ENCODE peak calls at places on chromosomes 3 and 15, in eight cellular contexts. R is HFF-Myc; W is type B pancreatic cell; F is endothelial cell; V is ovary; Y is GM10248; T is CD8-positive, alpha-beta T cell; Z is psoas muscle. S is an unnamed sample.

GRCh38 chr3:46440531-46441294 is 24.0 kb downstream of the LTF start:
- DNase-seq in Y (peak), Z (no peak), W (no peak), V (no peak), F (no peak), T (peak), R (no peak), S (no peak)

GRCh38 chr3:71356272-71356671 is 227.3 kb downstream of the FOXP1 start:
- DNase-seq in V (no peak), W (no peak), Z (no peak), Y (no peak), R (no peak), F (no peak), T (no peak), S (no peak)

GRCh38 chr15:27970661-27971392 is 128.3 kb downstream of the OCA2 start:
- DNase-seq in F (no peak), W (no peak), R (no peak), V (no peak), T (no peak), Z (no peak), Y (no peak), S (no peak)

GRCh38 chr3:125231895-125232294 is 19.3 kb upstream of the SLC12A8 start:
- DNase-seq in W (no peak), V (no peak), Y (no peak), R (no peak), F (no peak), Z (no peak), T (no peak), S (no peak)

GRCh38 chr15:26178821-26179220 is 315.7 kb upstream of the ATP10A start:
- DNase-seq in Z (no peak), R (no peak), V (no peak), W (no peak), F (no peak), T (no peak), Y (no peak), S (no peak)

GRCh38 chr3:110810356-110810755 is 261.3 kb upstream of the NECTIN3 start:
- DNase-seq in Y (no peak), F (no peak), W (no peak), V (no peak), R (no peak), Z (no peak), T (no peak), S (no peak)

GRCh38 chr3:60555704-60556340 is 695.4 kb downstream of the FHIT start:
- DNase-seq in T (no peak), W (no peak), Y (peak), V (no peak), Z (no peak), F (no peak), R (peak), S (no peak)

GRCh38 chr3:185807455-185808068 is 17.3 kb downstream of the IGF2BP2 start:
- DNase-seq in Z (no peak), Y (no peak), F (no peak), R (peak), T (no peak), V (no peak), W (no peak), S (no peak)

GRCh38 chr15:32774022-32774421 is 56.2 kb downstream of the GREM1 start:
- DNase-seq in Z (no peak), T (no peak), W (no peak), V (no peak), R (peak), F (no peak), Y (no peak), S (peak)

GRCh38 chr3:6799264-6799915 is 61.5 kb upstream of the GRM7 start:
- DNase-seq in F (peak), W (no peak), Z (no peak), Y (peak), T (no peak), V (no peak), R (no peak), S (no peak)

GRCh38 chr3:126108689-126109075 is 24.8 kb upstream of the SLC41A3 start:
- DNase-seq in V (peak), T (no peak), Y (no peak), F (no peak), Z (no peak), R (no peak), W (peak), S (no peak)

GRCh38 chr3:138440137-138440536 is 5.7 kb downstream of the ESYT3 start:
- DNase-seq in Z (no peak), T (no peak), W (no peak), R (no peak), F (no peak), Y (no peak), V (no peak), S (no peak)

GRCh38 chr3:102526865-102527264 is 92.0 kb downstream of the ZPLD1 start:
- DNase-seq in W (no peak), T (no peak), V (no peak), Y (no peak), R (no peak), Z (no peak), F (no peak), S (no peak)

GRCh38 chr3:184489457-184489856 is 72.1 kb upstream of the EPHB3 start:
- DNase-seq in T (no peak), R (no peak), V (no peak), W (no peak), F (no peak), Z (no peak), Y (no peak), S (no peak)

GRCh38 chr3:133742351-133743091 is 3.7 kb upstream of the TF start:
- DNase-seq in Z (no peak), V (no peak), R (no peak), Y (no peak), T (no peak), W (no peak), F (no peak), S (no peak)

GRCh38 chr3:190059242-190059590 is 61.5 kb downstream of the P3H2 start:
- DNase-seq in V (no peak), F (no peak), R (no peak), W (no peak), Y (no peak), Z (no peak), T (no peak), S (no peak)

GRCh38 chr3:177928156-177928555 is 608.1 kb upstream of the KCNMB2 start:
- DNase-seq in Y (peak), F (no peak), R (peak), W (no peak), Z (no peak), T (no peak), V (no peak), S (no peak)

GRCh38 chr3:128845119-128845518 is 34.3 kb upstream of the ACAD9 start:
- DNase-seq in W (no peak), Z (no peak), V (no peak), R (no peak), F (peak), Y (peak), T (no peak), S (no peak)

GRCh38 chr3:194555175-194556062 is 68.6 kb upstream of the ATP13A3 start:
- DNase-seq in T (no peak), Z (no peak), R (no peak), W (no peak), F (no peak), V (no peak), Y (no peak), S (no peak)

GRCh38 chr3:11455977-11456376 is 183.8 kb downstream of the ATG7 start:
- DNase-seq in F (no peak), R (no peak), W (no peak), Y (no peak), T (no peak), Z (no peak), V (no peak), S (no peak)

GRCh38 chr15:65072027-65072426 is 4.2 kb upstream of the RASL12 start:
- DNase-seq in R (no peak), Z (peak), Y (no peak), F (no peak), V (peak), W (no peak), T (no peak), S (no peak)

GRCh38 chr3:66638717-66639116 is 137.9 kb upstream of the LRIG1 start:
- DNase-seq in Z (no peak), Y (peak), V (no peak), F (no peak), R (no peak), W (no peak), T (no peak), S (no peak)

GRCh38 chr3:12754315-12754714 is 4.7 kb downstream of the TMEM40 start:
- DNase-seq in Y (no peak), W (no peak), Z (no peak), V (no peak), F (no peak), T (no peak), R (no peak), S (no peak)

GRCh38 chr3:13780432-13781173 is 99.3 kb downstream of the WNT7A start:
- DNase-seq in Y (no peak), F (no peak), W (no peak), Z (no peak), R (no peak), V (no peak), T (no peak), S (no peak)

GRCh38 chr15:65132841-65133549 is 613 bp downstream of the PDCD7 start:
- DNase-seq in Y (peak), V (no peak), Z (peak), F (peak), W (peak), R (no peak), T (peak), S (no peak)

GRCh38 chr3:50242778-50243551 is 7.0 kb downstream of the GNAI2 start:
- DNase-seq in T (no peak), F (peak), V (no peak), W (no peak), Z (peak), R (no peak), Y (peak), S (no peak)
- TF ChIP-seq CTCF in T (no peak), F (no peak), V (no peak), W (no peak), Z (no peak), R (no peak), Y (no peak), S (no peak)

GRCh38 chr15:55562601-55563000 is 25.5 kb downstream of the PYGO1 start:
- DNase-seq in V (no peak), R (no peak), T (no peak), F (no peak), Y (no peak), Z (no peak), W (no peak), S (no peak)

DNA sequence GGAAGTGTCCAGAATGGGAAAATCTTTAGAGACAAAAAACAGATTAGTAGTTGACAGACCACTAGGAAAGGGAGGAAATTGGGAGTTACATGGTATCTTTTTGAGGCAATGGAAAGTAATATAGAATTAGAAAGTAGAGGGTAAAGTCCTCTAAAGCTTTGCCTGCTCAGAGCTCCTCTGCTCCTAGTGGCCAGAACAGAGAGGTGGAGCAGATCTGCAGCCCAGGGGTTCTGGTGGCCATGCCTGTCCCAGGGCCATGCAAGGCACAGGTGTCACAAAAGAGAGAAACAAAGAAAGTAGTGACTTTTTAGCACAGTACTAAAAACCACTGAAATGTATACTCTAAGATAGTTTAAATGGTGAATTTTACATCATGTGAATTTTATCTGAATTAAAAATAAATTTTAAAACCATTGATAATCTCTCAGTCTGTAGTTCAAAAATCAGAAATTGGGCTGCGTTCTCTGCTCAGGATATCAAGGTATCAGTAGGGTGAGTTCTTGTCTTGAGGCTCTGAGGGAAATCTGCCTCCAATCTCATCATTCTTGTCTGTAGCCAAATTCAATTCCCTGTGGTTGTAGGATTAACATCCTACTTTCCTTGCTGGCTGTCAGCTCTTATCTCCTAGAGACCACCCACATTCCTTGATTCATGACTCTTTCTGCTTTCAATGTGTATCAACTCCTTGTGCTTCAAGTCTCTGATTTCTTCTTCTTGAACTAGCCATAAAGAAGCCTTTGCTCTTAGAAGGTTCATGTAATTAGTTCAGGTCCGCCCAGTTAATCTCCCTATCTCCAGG is 23.6 kb downstream of the PYGO1 start:
- DNase-seq in W (no peak), Z (no peak), F (no peak), R (no peak), Y (no peak), V (no peak), T (no peak), S (no peak)
- TF ChIP-seq CTCF in W (peak), Z (no peak), F (no peak), R (peak), Y (no peak), V (no peak), T (no peak), S (no peak)

GRCh38 chr3:39146083-39146501 is 7.3 kb downstream of the CSRNP1 start:
- DNase-seq in R (no peak), F (no peak), V (no peak), Z (no peak), W (no peak), T (no peak), Y (no peak), S (no peak)
- TF ChIP-seq CTCF in R (no peak), F (no peak), V (no peak), Z (no peak), W (peak), T (no peak), Y (no peak), S (no peak)

DNA sequence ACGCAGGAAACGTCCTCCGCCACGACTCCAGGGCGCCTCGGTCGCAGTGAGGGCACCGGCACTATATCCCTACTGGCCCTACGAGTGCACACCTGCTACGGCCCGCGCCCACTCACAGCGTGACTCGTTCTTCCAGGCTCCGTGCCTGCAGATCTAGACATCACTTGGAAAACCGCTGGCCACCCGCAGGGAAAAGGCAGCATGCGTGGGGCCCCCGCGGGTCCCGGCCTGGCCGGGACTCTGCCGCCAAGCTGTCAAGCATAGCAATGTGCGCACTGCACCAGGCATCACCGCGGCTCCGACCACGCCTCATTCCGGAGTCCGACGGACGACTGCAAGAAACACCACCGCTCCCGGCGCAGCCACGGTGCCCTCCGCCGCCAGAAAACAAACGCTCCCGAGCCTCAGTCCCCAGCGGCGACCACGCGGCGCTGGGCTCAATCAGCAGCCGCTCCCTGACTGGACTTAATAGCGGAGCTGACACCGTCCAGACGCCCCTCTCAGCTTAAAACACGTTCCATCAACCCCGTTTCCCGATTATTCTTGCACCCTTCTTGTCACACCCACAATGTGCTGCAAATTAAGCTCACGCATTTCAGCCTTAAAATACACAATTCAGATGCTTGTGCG is 984 bp downstream of the CYFIP1 start:
- DNase-seq in W (peak), V (no peak), T (peak), Y (peak), Z (peak), R (no peak), F (peak), S (no peak)
- TF ChIP-seq CTCF in W (no peak), V (no peak), T (no peak), Y (no peak), Z (no peak), R (no peak), F (no peak), S (no peak)

GRCh38 chr3:56682458-56683121 is 475 bp downstream of the TASOR start:
- DNase-seq in W (peak), V (peak), F (peak), R (peak), Z (peak), Y (peak), T (peak), S (peak)
- TF ChIP-seq CTCF in W (no peak), V (no peak), F (no peak), R (no peak), Z (no peak), Y (peak), T (no peak), S (no peak)

DNA sequence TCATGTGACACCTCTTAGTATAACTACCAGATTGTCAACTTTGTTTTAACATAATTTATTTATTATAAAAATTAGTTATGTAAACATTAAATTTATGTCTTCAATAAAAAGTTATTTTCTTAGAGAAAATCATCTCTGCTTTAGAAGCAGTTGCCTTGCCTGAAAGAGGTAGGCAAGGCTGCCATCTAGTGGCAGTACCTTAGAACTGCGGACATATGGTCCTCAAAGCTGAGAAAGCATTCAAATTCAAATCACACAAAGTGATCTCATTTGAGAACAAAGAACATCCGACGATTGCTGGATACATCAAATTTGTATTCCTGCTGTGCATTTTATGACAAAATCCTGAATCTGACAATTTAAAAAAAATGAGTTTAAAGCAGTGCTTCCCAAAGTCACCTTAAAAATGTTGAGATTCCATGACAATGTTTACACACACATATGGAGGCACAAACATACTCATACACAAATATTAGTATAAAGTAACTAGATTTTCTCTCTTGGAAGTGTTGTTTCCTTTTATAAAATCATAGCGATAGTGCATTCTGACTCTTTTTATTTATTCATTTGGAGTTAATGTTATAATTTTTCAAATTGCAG is 617.4 kb downstream of the CADM2 start:
- DNase-seq in V (no peak), Z (peak), Y (peak), W (no peak), T (peak), F (peak), R (peak), S (peak)
- TF ChIP-seq CTCF in V (no peak), Z (peak), Y (peak), W (peak), T (peak), F (peak), R (peak), S (peak)

DNA sequence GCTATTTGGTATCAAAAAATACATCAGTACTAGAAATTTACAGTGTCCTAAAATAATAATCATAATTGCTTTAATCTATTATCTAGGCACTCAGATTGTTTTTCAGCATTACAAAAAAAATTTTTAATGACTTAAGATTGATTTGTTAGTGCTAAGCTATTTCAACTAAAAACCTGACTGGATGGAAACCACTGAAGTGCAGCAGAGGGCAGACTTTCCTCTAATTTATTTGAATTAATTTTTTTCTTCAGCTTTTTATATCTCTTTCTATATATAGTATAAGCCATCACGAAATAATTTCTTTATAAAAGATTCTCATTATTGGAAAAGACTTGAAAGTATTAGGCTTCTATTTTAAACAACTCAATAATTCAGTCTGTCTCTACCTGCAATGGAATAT is 131.4 kb downstream of the IQCH start:
- DNase-seq in V (no peak), W (no peak), T (no peak), R (no peak), F (no peak), Y (no peak), Z (no peak), S (no peak)
- TF ChIP-seq CTCF in V (no peak), W (peak), T (no peak), R (no peak), F (no peak), Y (no peak), Z (no peak), S (no peak)

GRCh38 chr15:83067638-83067962 is 548 bp upstream of the BTBD1 start:
- DNase-seq in R (no peak), Y (no peak), F (no peak), Z (no peak), W (no peak), T (no peak), V (no peak), S (no peak)

GRCh38 chr15:83066761-83067637 is at the start of gene BTBD1:
- DNase-seq in W (peak), Y (peak), R (peak), Z (peak), F (peak), T (peak), V (peak), S (peak)

GRCh38 chr15:83065431-83065830 is 1.6 kb downstream of the BTBD1 start:
- DNase-seq in W (no peak), R (no peak), T (no peak), V (no peak), Y (no peak), F (no peak), Z (no peak), S (no peak)

GRCh38 chr15:83066034-83066760 is 855 bp downstream of the BTBD1 start:
- DNase-seq in F (no peak), W (no peak), T (no peak), V (no peak), Y (no peak), Z (no peak), R (no peak), S (no peak)

GRCh38 chr15:83068054-83068453 is 1.0 kb upstream of the BTBD1 start:
- DNase-seq in F (no peak), T (no peak), V (no peak), R (no peak), W (no peak), Z (no peak), Y (no peak), S (no peak)
- TF ChIP-seq CTCF in F (no peak), T (no peak), V (no peak), R (no peak), W (no peak), Z (no peak), Y (no peak), S (no peak)

GRCh38 chr15:97748576-97748975 is 211.9 kb upstream of the ARRDC4 start:
- DNase-seq in V (no peak), W (no peak), Z (no peak), Y (no peak), T (no peak), F (no peak), R (no peak), S (no peak)

GRCh38 chr15:97750071-97750470 is 210.4 kb upstream of the ARRDC4 start:
- DNase-seq in W (no peak), F (no peak), V (no peak), Z (no peak), T (no peak), R (no peak), Y (no peak), S (no peak)

GRCh38 chr15:97745481-97746071 is 214.9 kb upstream of the ARRDC4 start:
- DNase-seq in F (peak), Z (no peak), R (peak), W (no peak), V (no peak), T (peak), Y (peak), S (no peak)

GRCh38 chr15:97747342-97747741 is 213.2 kb upstream of the ARRDC4 start:
- DNase-seq in R (no peak), V (no peak), F (no peak), T (no peak), W (no peak), Z (no peak), Y (no peak), S (no peak)
- TF ChIP-seq CTCF in R (no peak), V (no peak), F (no peak), T (no peak), W (no peak), Z (no peak), Y (no peak), S (no peak)